ENCODE peak calls at places on chromosomes 3 and 15, in four cellular contexts. One of them, this sample, is unnamed.

GRCh38 chr15:76197703-76198455 is 113.4 kb downstream of the ETFA start:
- DNase-seq in GM12878: no peak
- DNase-seq in HepG2: no peak
- DNase-seq in H1: no peak
- DNase-seq in this sample: no peak

GRCh38 chr15:100131321-100132224 is 210.2 kb downstream of the ADAMTS17 start:
- DNase-seq in H1: no peak
- DNase-seq in GM12878: no peak
- DNase-seq in HepG2: peak; percentile 61
- DNase-seq in this sample: peak; percentile 78

GRCh38 chr3:114112696-114113095 is 56.2 kb downstream of the QTRT2 start:
- DNase-seq in H1: no peak
- DNase-seq in GM12878: no peak
- DNase-seq in HepG2: no peak
- DNase-seq in this sample: no peak

GRCh38 chr3:26308454-26308853 is 314.1 kb upstream of the LRRC3B start:
- DNase-seq in GM12878: no peak
- DNase-seq in HepG2: no peak
- DNase-seq in H1: no peak
- DNase-seq in this sample: no peak

GRCh38 chr3:150756491-150757059 is 6.4 kb downstream of the SIAH2 start:
- DNase-seq in HepG2: no peak
- DNase-seq in H1: no peak
- DNase-seq in GM12878: no peak
- DNase-seq in this sample: no peak

GRCh38 chr3:143910756-143911155 is 60.9 kb upstream of the DIPK2A start:
- DNase-seq in H1: no peak
- DNase-seq in GM12878: no peak
- DNase-seq in HepG2: no peak
- DNase-seq in this sample: no peak

GRCh38 chr3:49098429-49098828 is 4.6 kb upstream of the QRICH1 start:
- DNase-seq in HepG2: no peak
- DNase-seq in H1: no peak
- DNase-seq in GM12878: no peak
- DNase-seq in this sample: peak; percentile 60

GRCh38 chr15:71730277-71731144 is 79.8 kb upstream of the NR2E3 start:
- DNase-seq in H1: no peak
- DNase-seq in HepG2: peak; percentile 50
- DNase-seq in GM12878: no peak
- DNase-seq in this sample: peak; percentile 55

GRCh38 chr3:161915283-161915682 is 418.7 kb downstream of the OTOL1 start:
- DNase-seq in HepG2: no peak
- DNase-seq in H1: no peak
- DNase-seq in GM12878: no peak
- DNase-seq in this sample: no peak

GRCh38 chr3:20930034-20930433 is 744.0 kb upstream of the SGO1 start:
- DNase-seq in GM12878: no peak
- DNase-seq in H1: no peak
- DNase-seq in HepG2: no peak
- DNase-seq in this sample: peak; percentile 41

GRCh38 chr3:25433868-25434267 is 5.8 kb downstream of the RARB start:
- DNase-seq in GM12878: no peak
- DNase-seq in H1: no peak
- DNase-seq in HepG2: no peak
- DNase-seq in this sample: no peak

GRCh38 chr3:62451211-62451892 is 78.0 kb upstream of the FEZF2 start:
- DNase-seq in HepG2: no peak
- DNase-seq in H1: no peak
- DNase-seq in GM12878: no peak
- DNase-seq in this sample: no peak

GRCh38 chr3:180018588-180018987 is 18.1 kb downstream of the PEX5L start:
- DNase-seq in GM12878: no peak
- DNase-seq in H1: no peak
- DNase-seq in HepG2: no peak
- DNase-seq in this sample: no peak

GRCh38 chr3:116005404-116005803 is 382.1 kb downstream of the GAP43 start:
- DNase-seq in GM12878: no peak
- DNase-seq in H1: no peak
- DNase-seq in HepG2: no peak
- DNase-seq in this sample: no peak

GRCh38 chr3:81442758-81443456 is 318.5 kb downstream of the GBE1 start:
- DNase-seq in HepG2: no peak
- DNase-seq in GM12878: no peak
- DNase-seq in H1: no peak
- DNase-seq in this sample: no peak

GRCh38 chr15:52783929-52784798 is 6.0 kb downstream of the ONECUT1 start:
- DNase-seq in H1: no peak
- DNase-seq in HepG2: no peak
- DNase-seq in GM12878: no peak
- DNase-seq in this sample: peak; percentile 59

GRCh38 chr15:94000603-94001002 is 230.8 kb upstream of the MCTP2 start:
- DNase-seq in H1: no peak
- DNase-seq in GM12878: no peak
- DNase-seq in HepG2: no peak
- DNase-seq in this sample: no peak
- TF ChIP-seq HDAC6 in H1: no peak
- TF ChIP-seq HDAC6 in GM12878: no peak
- TF ChIP-seq HDAC6 in HepG2: no peak
- TF ChIP-seq HDAC6 in this sample: no peak

DNA sequence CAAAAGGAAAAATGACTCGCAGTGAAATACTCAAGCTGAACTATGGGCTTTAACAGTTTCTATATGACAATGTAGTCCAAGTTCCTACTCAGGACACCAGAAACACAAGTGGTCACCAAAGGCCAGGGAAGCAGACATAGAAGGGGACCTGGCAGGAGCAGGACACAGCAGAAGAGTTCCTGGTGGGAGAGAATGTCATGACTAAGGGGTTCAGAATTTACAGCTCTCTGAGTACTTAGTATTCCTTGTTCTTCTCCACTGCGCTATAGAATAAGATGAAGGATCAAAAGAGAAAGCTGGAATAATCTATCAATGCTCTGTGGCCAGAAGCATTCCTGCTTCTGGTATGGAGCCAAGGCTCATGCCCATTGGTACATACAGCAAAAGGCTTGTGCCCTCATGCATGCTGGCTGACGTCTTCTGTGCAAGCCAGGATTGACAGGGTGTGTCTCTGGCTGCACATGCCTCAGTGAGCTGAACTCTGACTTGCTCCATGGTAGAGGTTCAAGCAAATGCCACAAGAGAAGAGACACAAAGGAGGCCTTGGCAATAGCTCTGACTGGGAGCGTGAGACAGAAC is 128.7 kb upstream of the SLC2A2 start:
- DNase-seq in GM12878: no peak
- DNase-seq in HepG2: no peak
- DNase-seq in H1: no peak
- DNase-seq in this sample: no peak
- TF ChIP-seq YY1 in GM12878: no peak
- TF ChIP-seq YY1 in HepG2: no peak
- TF ChIP-seq YY1 in H1: no peak
- TF ChIP-seq YY1 in this sample: no peak

GRCh38 chr3:99965077-99965476 is 147.4 kb downstream of the CMSS1 start:
- DNase-seq in H1: no peak
- DNase-seq in HepG2: no peak
- DNase-seq in GM12878: no peak
- DNase-seq in this sample: no peak
- TF ChIP-seq HDAC6 in H1: no peak
- TF ChIP-seq HDAC6 in HepG2: no peak
- TF ChIP-seq HDAC6 in GM12878: no peak
- TF ChIP-seq HDAC6 in this sample: no peak

GRCh38 chr3:39809181-39809994 is at the start of gene MYRIP:
- DNase-seq in HepG2: peak; percentile 32
- DNase-seq in H1: no peak
- DNase-seq in GM12878: no peak
- DNase-seq in this sample: peak; percentile 98
- TF ChIP-seq YY1 in HepG2: no peak
- TF ChIP-seq YY1 in H1: no peak
- TF ChIP-seq YY1 in GM12878: no peak
- TF ChIP-seq YY1 in this sample: no peak

GRCh38 chr3:158712443-158712842 is 19.8 kb downstream of the RARRES1 start:
- DNase-seq in HepG2: no peak
- DNase-seq in GM12878: no peak
- DNase-seq in H1: no peak
- DNase-seq in this sample: no peak

GRCh38 chr3:158713094-158713499 is 19.2 kb downstream of the RARRES1 start:
- DNase-seq in GM12878: no peak
- DNase-seq in HepG2: no peak
- DNase-seq in H1: no peak
- DNase-seq in this sample: no peak

GRCh38 chr3:158709666-158710083 is 22.6 kb downstream of the RARRES1 start:
- DNase-seq in GM12878: no peak
- DNase-seq in HepG2: no peak
- DNase-seq in H1: no peak
- DNase-seq in this sample: no peak

GRCh38 chr3:158711886-158712285 is 20.4 kb downstream of the RARRES1 start:
- DNase-seq in GM12878: no peak
- DNase-seq in HepG2: no peak
- DNase-seq in H1: no peak
- DNase-seq in this sample: no peak

GRCh38 chr3:158710601-158711000 is 21.7 kb downstream of the RARRES1 start:
- DNase-seq in GM12878: no peak
- DNase-seq in HepG2: no peak
- DNase-seq in H1: no peak
- DNase-seq in this sample: no peak
- TF ChIP-seq HDAC6 in GM12878: no peak
- TF ChIP-seq HDAC6 in HepG2: no peak
- TF ChIP-seq HDAC6 in H1: no peak
- TF ChIP-seq HDAC6 in this sample: no peak

DNA sequence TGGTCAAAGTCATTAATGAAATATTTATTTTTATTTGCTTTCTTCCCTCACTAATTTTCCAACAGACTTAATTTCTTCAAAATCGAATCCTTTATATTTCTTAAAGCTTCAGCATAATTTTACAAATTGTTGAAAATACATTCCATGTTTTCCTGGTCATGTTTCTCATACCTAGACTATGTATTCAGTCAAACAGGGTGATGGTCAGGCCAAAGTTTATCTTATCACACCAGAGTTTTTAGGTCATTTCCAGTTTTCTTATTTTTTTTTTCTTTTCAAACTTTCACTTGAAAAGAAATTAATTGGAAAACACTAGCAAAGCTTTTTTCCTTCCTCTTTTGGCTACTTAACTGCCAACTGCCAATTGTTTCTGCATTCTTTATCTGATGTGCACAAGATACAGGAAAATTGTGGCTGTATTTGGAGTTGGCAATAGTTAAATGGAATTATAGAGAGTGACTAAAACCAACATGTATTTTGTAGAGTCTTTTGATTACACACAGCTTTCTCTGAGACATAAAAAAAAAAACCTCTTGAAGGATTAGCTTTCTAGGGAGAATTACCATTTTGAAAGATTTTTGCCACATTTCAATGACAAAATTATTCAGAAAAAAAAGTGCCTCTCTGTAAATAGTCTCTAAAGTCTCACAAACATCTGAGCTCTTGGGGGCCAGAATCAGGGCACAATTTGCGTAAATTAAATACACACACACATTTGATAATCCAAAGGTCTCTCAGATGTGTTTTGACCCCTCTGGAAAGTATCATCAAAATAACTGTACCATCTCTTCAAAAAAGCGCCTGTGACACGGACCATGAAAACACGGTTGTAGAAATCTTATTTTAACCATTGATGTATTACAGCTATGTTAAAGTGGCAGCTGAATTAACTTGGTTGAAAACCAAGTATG is 603.2 kb upstream of the KCNMB2 start:
- DNase-seq in HepG2: no peak
- DNase-seq in GM12878: no peak
- DNase-seq in H1: no peak
- DNase-seq in this sample: no peak
- TF ChIP-seq YY1 in HepG2: no peak
- TF ChIP-seq YY1 in GM12878: no peak
- TF ChIP-seq YY1 in H1: no peak
- TF ChIP-seq YY1 in this sample: no peak

GRCh38 chr3:123488641-123489347 is 39.9 kb upstream of the ADCY5 start:
- DNase-seq in HepG2: no peak
- DNase-seq in H1: no peak
- DNase-seq in GM12878: no peak
- DNase-seq in this sample: no peak

GRCh38 chr3:123492188-123492587 is 43.3 kb upstream of the ADCY5 start:
- DNase-seq in GM12878: no peak
- DNase-seq in H1: no peak
- DNase-seq in HepG2: no peak
- DNase-seq in this sample: no peak

GRCh38 chr3:123485551-123485950 is 36.7 kb upstream of the ADCY5 start:
- DNase-seq in HepG2: no peak
- DNase-seq in GM12878: no peak
- DNase-seq in H1: no peak
- DNase-seq in this sample: no peak

GRCh38 chr3:123486460-123486859 is 37.6 kb upstream of the ADCY5 start:
- DNase-seq in GM12878: no peak
- DNase-seq in HepG2: no peak
- DNase-seq in H1: no peak
- DNase-seq in this sample: no peak

GRCh38 chr3:123489400-123490004 is 40.6 kb upstream of the ADCY5 start:
- DNase-seq in GM12878: no peak
- DNase-seq in H1: peak; percentile 62
- DNase-seq in HepG2: peak; percentile 27
- DNase-seq in this sample: peak; percentile 73
- TF ChIP-seq HDAC6 in GM12878: no peak
- TF ChIP-seq HDAC6 in H1: no peak
- TF ChIP-seq HDAC6 in HepG2: no peak
- TF ChIP-seq HDAC6 in this sample: no peak

DNA sequence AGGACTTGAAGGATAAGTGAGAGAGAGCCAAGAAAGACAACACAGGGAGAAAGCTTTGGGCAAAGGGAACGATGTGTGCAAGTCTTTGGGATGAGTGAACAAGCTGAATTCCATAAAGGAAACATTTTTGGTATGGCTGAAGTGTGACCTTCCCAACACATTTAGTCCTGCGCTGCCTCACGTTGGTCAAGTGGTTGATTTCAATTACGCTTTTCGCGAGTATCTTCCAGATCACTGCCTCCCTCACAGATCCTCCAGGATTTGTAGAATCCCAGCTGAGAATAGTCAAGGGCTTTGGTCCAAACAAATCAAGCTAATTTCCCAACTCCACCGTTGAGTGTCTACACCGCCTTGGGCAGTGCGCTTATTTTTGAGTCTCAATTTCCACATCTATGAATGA is 338.4 kb upstream of the ADAMTS9 start:
- DNase-seq in GM12878: no peak
- DNase-seq in H1: no peak
- DNase-seq in HepG2: no peak
- DNase-seq in this sample: no peak
- TF ChIP-seq YY1 in GM12878: no peak
- TF ChIP-seq YY1 in H1: no peak
- TF ChIP-seq YY1 in HepG2: no peak
- TF ChIP-seq YY1 in this sample: no peak